ENCODE peak calls at places on chromosomes 3 and 15, in seven cellular contexts. One of them, this sample, is unnamed.

GRCh38 chr3:16520636-16521579 is 7.4 kb upstream of the RFTN1 start:
- DNase-seq in upper lobe of right lung: no peak
- DNase-seq in coronary artery: no peak
- DNase-seq in AG09309: no peak
- DNase-seq in adipocyte: no peak
- DNase-seq in neural progenitor cell: no peak
- DNase-seq in CD4-positive, alpha-beta memory T cell: no peak
- DNase-seq in this sample: no peak

GRCh38 chr3:167565489-167565888 is 88.3 kb downstream of the WDR49 start:
- DNase-seq in upper lobe of right lung: no peak
- DNase-seq in coronary artery: no peak
- DNase-seq in AG09309: no peak
- DNase-seq in adipocyte: no peak
- DNase-seq in neural progenitor cell: no peak
- DNase-seq in CD4-positive, alpha-beta memory T cell: no peak
- DNase-seq in this sample: no peak

GRCh38 chr3:159854500-159855124 is 134.0 kb upstream of the IL12A start:
- DNase-seq in upper lobe of right lung: no peak
- DNase-seq in coronary artery: no peak
- DNase-seq in AG09309: peak; percentile 60
- DNase-seq in adipocyte: peak; percentile 93
- DNase-seq in neural progenitor cell: no peak
- DNase-seq in CD4-positive, alpha-beta memory T cell: no peak
- DNase-seq in this sample: no peak

GRCh38 chr15:90086868-90087268 is 15.4 kb downstream of the IDH2 start:
- DNase-seq in upper lobe of right lung: peak; percentile 74
- DNase-seq in coronary artery: no peak
- DNase-seq in AG09309: no peak
- DNase-seq in adipocyte: peak; percentile 49
- DNase-seq in neural progenitor cell: peak; percentile 59
- DNase-seq in CD4-positive, alpha-beta memory T cell: peak; percentile 45
- DNase-seq in this sample: peak; percentile 49

GRCh38 chr15:39589815-39590644 is 9.2 kb downstream of the THBS1 start:
- DNase-seq in upper lobe of right lung: no peak
- DNase-seq in coronary artery: no peak
- DNase-seq in AG09309: peak; percentile 57
- DNase-seq in adipocyte: peak; percentile 25
- DNase-seq in neural progenitor cell: no peak
- DNase-seq in CD4-positive, alpha-beta memory T cell: no peak
- DNase-seq in this sample: no peak

GRCh38 chr15:95511680-95512079 is 818.8 kb upstream of the NR2F2 start:
- DNase-seq in upper lobe of right lung: no peak
- DNase-seq in coronary artery: no peak
- DNase-seq in AG09309: no peak
- DNase-seq in adipocyte: peak; percentile 4
- DNase-seq in neural progenitor cell: no peak
- DNase-seq in CD4-positive, alpha-beta memory T cell: no peak
- DNase-seq in this sample: no peak

GRCh38 chr3:25648925-25649828 is 15.5 kb downstream of the TOP2B start:
- DNase-seq in upper lobe of right lung: no peak
- DNase-seq in coronary artery: no peak
- DNase-seq in AG09309: no peak
- DNase-seq in adipocyte: no peak
- DNase-seq in neural progenitor cell: no peak
- DNase-seq in CD4-positive, alpha-beta memory T cell: no peak
- DNase-seq in this sample: no peak

GRCh38 chr3:153210660-153211059 is 48.6 kb downstream of the RAP2B start:
- DNase-seq in upper lobe of right lung: no peak
- DNase-seq in coronary artery: no peak
- DNase-seq in AG09309: peak; percentile 78
- DNase-seq in adipocyte: peak; percentile 66
- DNase-seq in neural progenitor cell: peak; percentile 9
- DNase-seq in CD4-positive, alpha-beta memory T cell: no peak
- DNase-seq in this sample: no peak

GRCh38 chr3:170737763-170738162 is 132.2 kb downstream of the RPL22L1 start:
- DNase-seq in upper lobe of right lung: no peak
- DNase-seq in coronary artery: no peak
- DNase-seq in AG09309: no peak
- DNase-seq in adipocyte: no peak
- DNase-seq in neural progenitor cell: no peak
- DNase-seq in CD4-positive, alpha-beta memory T cell: no peak
- DNase-seq in this sample: no peak

GRCh38 chr15:56869573-56869972 is 48.9 kb upstream of the TCF12 start:
- DNase-seq in upper lobe of right lung: no peak
- DNase-seq in coronary artery: no peak
- DNase-seq in AG09309: no peak
- DNase-seq in adipocyte: peak; percentile 31
- DNase-seq in neural progenitor cell: peak; percentile 57
- DNase-seq in CD4-positive, alpha-beta memory T cell: no peak
- DNase-seq in this sample: peak; percentile 67

GRCh38 chr3:128698211-128699011 is 27.6 kb upstream of the RAB7A start:
- DNase-seq in upper lobe of right lung: peak; percentile 78
- DNase-seq in coronary artery: no peak
- DNase-seq in AG09309: no peak
- DNase-seq in adipocyte: peak; percentile 60
- DNase-seq in neural progenitor cell: peak; percentile 56
- DNase-seq in CD4-positive, alpha-beta memory T cell: no peak
- DNase-seq in this sample: no peak

GRCh38 chr3:122057676-122058075 is 2.5 kb downstream of the CD86 start:
- DNase-seq in upper lobe of right lung: no peak
- DNase-seq in coronary artery: no peak
- DNase-seq in AG09309: no peak
- DNase-seq in adipocyte: no peak
- DNase-seq in neural progenitor cell: no peak
- DNase-seq in CD4-positive, alpha-beta memory T cell: no peak
- DNase-seq in this sample: no peak

GRCh38 chr3:122060044-122060694 is 5.0 kb downstream of the CD86 start:
- DNase-seq in upper lobe of right lung: no peak
- DNase-seq in coronary artery: no peak
- DNase-seq in AG09309: no peak
- DNase-seq in adipocyte: no peak
- DNase-seq in neural progenitor cell: no peak
- DNase-seq in CD4-positive, alpha-beta memory T cell: no peak
- DNase-seq in this sample: no peak

GRCh38 chr3:122058294-122058693 is 3.1 kb downstream of the CD86 start:
- DNase-seq in upper lobe of right lung: no peak
- DNase-seq in coronary artery: no peak
- DNase-seq in AG09309: no peak
- DNase-seq in adipocyte: no peak
- DNase-seq in neural progenitor cell: no peak
- DNase-seq in CD4-positive, alpha-beta memory T cell: no peak
- DNase-seq in this sample: no peak

GRCh38 chr3:122052968-122053367 is 2.2 kb upstream of the CD86 start:
- DNase-seq in upper lobe of right lung: no peak
- DNase-seq in coronary artery: no peak
- DNase-seq in AG09309: no peak
- DNase-seq in adipocyte: no peak
- DNase-seq in neural progenitor cell: no peak
- DNase-seq in CD4-positive, alpha-beta memory T cell: no peak
- DNase-seq in this sample: no peak

DNA sequence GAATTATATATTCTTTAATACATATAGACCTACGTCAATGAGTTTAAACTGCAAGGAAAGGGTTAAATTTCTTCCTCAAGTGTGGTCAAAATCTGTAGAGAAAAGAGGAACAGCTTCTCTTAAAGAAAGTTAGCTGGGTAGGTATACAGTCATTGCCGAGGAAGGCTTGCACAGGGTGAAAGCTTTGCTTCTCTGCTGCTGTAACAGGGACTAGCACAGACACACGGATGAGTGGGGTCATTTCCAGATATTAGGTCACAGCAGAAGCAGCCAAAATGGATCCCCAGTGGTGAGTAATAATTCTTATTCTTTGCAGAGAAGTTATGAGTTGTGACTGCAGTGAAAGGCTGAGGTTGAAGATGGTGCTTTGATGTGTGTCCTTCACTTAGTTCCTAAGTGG is at the start of gene CD86:
- DNase-seq in upper lobe of right lung: no peak
- DNase-seq in coronary artery: no peak
- DNase-seq in AG09309: no peak
- DNase-seq in adipocyte: no peak
- DNase-seq in neural progenitor cell: no peak
- DNase-seq in CD4-positive, alpha-beta memory T cell: no peak
- DNase-seq in this sample: no peak
- H3K4me3 ChIP-seq in upper lobe of right lung: peak within 1 kb of the TSS; percentile 25
- H3K4me3 ChIP-seq in coronary artery: peak within 1 kb of the TSS; percentile 40
- H3K4me3 ChIP-seq in AG09309: no peak within 1 kb of the TSS
- H3K4me3 ChIP-seq in adipocyte: no peak within 1 kb of the TSS
- H3K4me3 ChIP-seq in neural progenitor cell: no peak within 1 kb of the TSS
- H3K4me3 ChIP-seq in CD4-positive, alpha-beta memory T cell: no peak within 1 kb of the TSS
- H3K4me3 ChIP-seq in this sample: no peak within 1 kb of the TSS

GRCh38 chr3:121897296-121897695 is 3.1 kb downstream of the SLC15A2 start:
- DNase-seq in upper lobe of right lung: no peak
- DNase-seq in coronary artery: no peak
- DNase-seq in AG09309: no peak
- DNase-seq in adipocyte: no peak
- DNase-seq in neural progenitor cell: no peak
- DNase-seq in CD4-positive, alpha-beta memory T cell: no peak
- DNase-seq in this sample: no peak
- H3K4me3 ChIP-seq in upper lobe of right lung: no peak overlapping the region
- H3K4me3 ChIP-seq in coronary artery: no peak overlapping the region
- H3K4me3 ChIP-seq in AG09309: no peak overlapping the region
- H3K4me3 ChIP-seq in adipocyte: no peak overlapping the region
- H3K4me3 ChIP-seq in neural progenitor cell: no peak overlapping the region
- H3K4me3 ChIP-seq in CD4-positive, alpha-beta memory T cell: no peak overlapping the region
- H3K4me3 ChIP-seq in this sample: no peak overlapping the region

GRCh38 chr15:58066042-58066867 is 744 bp upstream of the ALDH1A2 start:
- DNase-seq in upper lobe of right lung: peak; percentile 87
- DNase-seq in coronary artery: peak; percentile 75
- DNase-seq in AG09309: no peak
- DNase-seq in adipocyte: peak; percentile 85
- DNase-seq in neural progenitor cell: peak; percentile 86
- DNase-seq in CD4-positive, alpha-beta memory T cell: no peak
- DNase-seq in this sample: no peak
- H3K4me3 ChIP-seq in upper lobe of right lung: peak overlapping the region; percentile 53
- H3K4me3 ChIP-seq in coronary artery: peak overlapping the region; percentile 80
- H3K4me3 ChIP-seq in AG09309: peak overlapping the region; percentile 24
- H3K4me3 ChIP-seq in adipocyte: peak overlapping the region; percentile 58
- H3K4me3 ChIP-seq in neural progenitor cell: peak overlapping the region; percentile 60
- H3K4me3 ChIP-seq in CD4-positive, alpha-beta memory T cell: no peak overlapping the region
- H3K4me3 ChIP-seq in this sample: no peak overlapping the region

GRCh38 chr3:161104561-161105551 is at the start of gene B3GALNT1:
- DNase-seq in upper lobe of right lung: peak; percentile 85
- DNase-seq in coronary artery: peak; percentile 77
- DNase-seq in AG09309: peak; percentile 14
- DNase-seq in adipocyte: peak; percentile 81
- DNase-seq in neural progenitor cell: peak; percentile 75
- DNase-seq in CD4-positive, alpha-beta memory T cell: peak; percentile 4
- DNase-seq in this sample: no peak
- H3K4me3 ChIP-seq in upper lobe of right lung: peak within 1 kb of the TSS; percentile 75
- H3K4me3 ChIP-seq in coronary artery: peak within 1 kb of the TSS; percentile 84
- H3K4me3 ChIP-seq in AG09309: peak within 1 kb of the TSS; percentile 77
- H3K4me3 ChIP-seq in adipocyte: peak within 1 kb of the TSS; percentile 84
- H3K4me3 ChIP-seq in neural progenitor cell: peak within 1 kb of the TSS; percentile 48
- H3K4me3 ChIP-seq in CD4-positive, alpha-beta memory T cell: no peak within 1 kb of the TSS
- H3K4me3 ChIP-seq in this sample: no peak within 1 kb of the TSS

DNA sequence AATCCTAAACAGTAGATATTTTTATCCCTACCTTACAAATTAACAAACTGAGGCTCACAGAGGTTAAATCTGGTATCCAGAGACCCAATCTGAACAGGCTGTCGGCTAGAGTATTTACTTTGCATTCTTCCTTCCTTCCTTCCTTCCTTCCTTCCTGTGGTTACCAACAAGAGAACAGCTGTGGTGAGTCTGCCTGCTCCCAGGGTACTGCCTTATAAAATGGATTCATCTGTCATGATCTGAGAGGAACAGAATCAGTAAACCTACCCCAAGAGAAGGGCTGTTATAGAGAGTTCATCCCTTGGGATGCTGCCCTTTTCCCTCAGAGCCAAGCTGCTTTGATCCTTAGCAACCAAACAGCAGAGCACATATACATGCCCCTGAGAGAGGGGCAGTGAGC is 3.6 kb downstream of the GADL1 start:
- DNase-seq in upper lobe of right lung: no peak
- DNase-seq in coronary artery: no peak
- DNase-seq in AG09309: no peak
- DNase-seq in adipocyte: no peak
- DNase-seq in neural progenitor cell: no peak
- DNase-seq in CD4-positive, alpha-beta memory T cell: no peak
- DNase-seq in this sample: no peak
- H3K4me3 ChIP-seq in upper lobe of right lung: no peak overlapping the region
- H3K4me3 ChIP-seq in coronary artery: no peak overlapping the region
- H3K4me3 ChIP-seq in AG09309: no peak overlapping the region
- H3K4me3 ChIP-seq in adipocyte: no peak overlapping the region
- H3K4me3 ChIP-seq in neural progenitor cell: no peak overlapping the region
- H3K4me3 ChIP-seq in CD4-positive, alpha-beta memory T cell: no peak overlapping the region
- H3K4me3 ChIP-seq in this sample: no peak overlapping the region

This sample was measured in Jurkat, Clone E6-1.